ENCODE peak calls at places on chromosomes 1 and 21, in five cellular contexts. W, S, V, K and Q are unnamed samples.

GRCh38 chr1:24981632-24982007 is 51.5 kb upstream of the RUNX3 start:
- DNase-seq in W (no peak), S (no peak), V (no peak), K (no peak), Q (no peak)

GRCh38 chr1:150537732-150538684 is 11.2 kb upstream of the ADAMTSL4 start:
- DNase-seq in W (no peak), S (no peak), V (peak), K (no peak), Q (peak)

GRCh38 chr1:43439121-43439581 is 14.6 kb downstream of the HYI start:
- DNase-seq in W (no peak), S (no peak), V (no peak), K (no peak), Q (no peak)

GRCh38 chr1:27603962-27604578 is at the start of gene AHDC1:
- DNase-seq in W (peak), S (peak), V (peak), K (peak), Q (peak)

GRCh38 chr1:93690921-93691789 is 9.5 kb upstream of the BCAR3 start:
- DNase-seq in W (no peak), S (no peak), V (no peak), K (no peak), Q (no peak)

GRCh38 chr1:113389356-113389952 is 861 bp upstream of the MAGI3 start:
- DNase-seq in W (no peak), S (no peak), V (no peak), K (no peak), Q (no peak)

GRCh38 chr1:208208132-208208487 is 36.1 kb downstream of the PLXNA2 start:
- DNase-seq in W (no peak), S (no peak), V (no peak), K (no peak), Q (no peak)

GRCh38 chr1:162631546-162632233 is 574 bp upstream of the DDR2 start:
- DNase-seq in W (no peak), S (no peak), V (no peak), K (peak), Q (no peak)

GRCh38 chr1:73854527-73854926 is 343.4 kb downstream of the LRRIQ3 start:
- DNase-seq in W (no peak), S (no peak), V (no peak), K (no peak), Q (no peak)

GRCh38 chr1:41783189-41783639 is 135.5 kb downstream of the HIVEP3 start:
- DNase-seq in W (peak), S (no peak), V (peak), K (peak), Q (no peak)

GRCh38 chr21:44911384-44912157 is 9.1 kb downstream of the ITGB2 start:
- DNase-seq in W (peak), S (peak), V (peak), K (no peak), Q (no peak)

GRCh38 chr1:22428672-22429071 is 23.0 kb upstream of the ZBTB40 start:
- DNase-seq in W (no peak), S (no peak), V (peak), K (peak), Q (peak)

GRCh38 chr1:18344755-18345154 is 136.0 kb upstream of the KLHDC7A start:
- DNase-seq in W (no peak), S (no peak), V (no peak), K (no peak), Q (no peak)

GRCh38 chr1:66217021-66217420 is 316.9 kb upstream of the SGIP1 start:
- DNase-seq in W (no peak), S (no peak), V (peak), K (peak), Q (no peak)

GRCh38 chr1:53599461-53599860 is 139.5 kb downstream of the GLIS1 start:
- DNase-seq in W (no peak), S (no peak), V (no peak), K (no peak), Q (no peak)

GRCh38 chr1:160747717-160748116 is 8.7 kb downstream of the SLAMF7 start:
- DNase-seq in W (no peak), S (no peak), V (no peak), K (no peak), Q (no peak)

GRCh38 chr1:105865546-105865945 is 1190.9 kb upstream of the PRMT6 start:
- DNase-seq in W (no peak), S (no peak), V (peak), K (no peak), Q (no peak)

GRCh38 chr1:172431721-172432192 is 11.3 kb downstream of the C1orf105 start:
- DNase-seq in W (no peak), S (no peak), V (no peak), K (no peak), Q (no peak)

GRCh38 chr1:152654110-152654509 is 9.1 kb upstream of the LCE2D start:
- DNase-seq in W (peak), S (no peak), V (peak), K (peak), Q (no peak)

GRCh38 chr1:159040206-159040605 is 30.5 kb downstream of the IFI16 start:
- DNase-seq in W (no peak), S (no peak), V (no peak), K (no peak), Q (no peak)

GRCh38 chr21:42818328-42818749 is 61.0 kb downstream of the WDR4 start:
- DNase-seq in W (no peak), S (peak), V (peak), K (peak), Q (peak)

GRCh38 chr1:46515576-46515975 is 25.9 kb downstream of the DMBX1 start:
- DNase-seq in W (no peak), S (no peak), V (no peak), K (no peak), Q (no peak)

GRCh38 chr1:151710187-151710586 is 6.4 kb downstream of the CELF3 start:
- DNase-seq in W (peak), S (no peak), V (no peak), K (peak), Q (no peak)

GRCh38 chr1:189429610-189430009 is 1048.1 kb downstream of the BRINP3 start:
- DNase-seq in W (no peak), S (no peak), V (peak), K (peak), Q (no peak)

GRCh38 chr21:34345091-34345871 is 18.5 kb upstream of the KCNE2 start:
- DNase-seq in W (no peak), S (no peak), V (no peak), K (peak), Q (no peak)

GRCh38 chr1:106360252-106360651 is 696.2 kb upstream of the PRMT6 start:
- DNase-seq in W (no peak), S (no peak), V (no peak), K (no peak), Q (no peak)

GRCh38 chr1:64004451-64004850 is 199.0 kb upstream of the UBE2U start:
- DNase-seq in W (no peak), S (no peak), V (no peak), K (no peak), Q (no peak)

GRCh38 chr21:39137248-39138186 is 45.7 kb downstream of the PSMG1 start:
- DNase-seq in W (no peak), S (no peak), V (no peak), K (peak), Q (peak)